ENCODE peak calls at places on chromosomes 12 and 14, in six cellular contexts. C is gastrocnemius medialis, S is stomach, N is body of pancreas, R is heart left ventricle, G is ovary. A is an unnamed sample.

GRCh38 chr14:92491782-92492181 is 21.8 kb upstream of the RIN3 start:
- DNase-seq in S (no peak), N (no peak), R (no peak), G (no peak), C (no peak), A (no peak)

GRCh38 chr12:52606581-52607241 is 5.4 kb upstream of the KRT72 start:
- DNase-seq in S (no peak), N (no peak), C (no peak), G (no peak), R (no peak), A (no peak)

GRCh38 chr12:123946152-123946515 is 26.5 kb downstream of the CCDC92 start:
- DNase-seq in G (no peak), N (no peak), C (no peak), S (no peak), R (no peak), A (no peak)

GRCh38 chr12:57735952-57736742 is 2.4 kb downstream of the AGAP2 start:
- DNase-seq in N (no peak), G (no peak), R (peak), C (no peak), S (no peak), A (no peak)

GRCh38 chr12:81692008-81692407 is 67.1 kb downstream of the PPFIA2 start:
- DNase-seq in R (no peak), N (peak), C (no peak), G (no peak), S (no peak), A (no peak)

GRCh38 chr14:102323102-102323501 is 3.6 kb downstream of the ZNF839 start:
- DNase-seq in G (peak), R (peak), S (peak), C (peak), N (peak), A (no peak)

GRCh38 chr12:63668028-63668799 is at the start of gene DPY19L2:
- DNase-seq in N (peak), R (peak), S (peak), C (peak), G (peak), A (peak)

GRCh38 chr12:92745874-92746553 is 43.2 kb downstream of the PLEKHG7 start:
- DNase-seq in C (peak), S (peak), N (peak), R (peak), G (peak), A (no peak)

GRCh38 chr12:42145552-42146215 is 1.0 kb upstream of the GXYLT1 start:
- DNase-seq in C (no peak), S (no peak), G (no peak), R (no peak), N (no peak), A (no peak)

GRCh38 chr14:24910408-24910986 is 139.4 kb downstream of the STXBP6 start:
- DNase-seq in G (no peak), C (no peak), N (no peak), S (no peak), R (no peak), A (no peak)

GRCh38 chr12:22709292-22709691 is 84.3 kb downstream of the ETNK1 start:
- DNase-seq in G (no peak), N (no peak), R (no peak), C (no peak), S (no peak), A (no peak)

GRCh38 chr12:210277-211141 is 3.4 kb downstream of the SLC6A12 start:
- DNase-seq in R (no peak), C (no peak), G (no peak), S (no peak), N (peak), A (no peak)

GRCh38 chr12:89051065-89051677 is 301.1 kb downstream of the DUSP6 start:
- DNase-seq in R (no peak), G (no peak), S (no peak), C (no peak), N (peak), A (no peak)

GRCh38 chr12:114272071-114272470 is 133.9 kb downstream of the TBX5 start:
- DNase-seq in R (no peak), C (no peak), G (no peak), N (no peak), S (no peak), A (no peak)

GRCh38 chr12:9731797-9732196 is 1.1 kb downstream of the CLECL1 start:
- DNase-seq in R (no peak), S (no peak), G (no peak), N (no peak), C (no peak), A (no peak)

GRCh38 chr12:12333980-12334709 is 15.9 kb downstream of the MANSC1 start:
- DNase-seq in C (peak), S (peak), N (peak), G (peak), R (peak), A (peak)

GRCh38 chr12:71440393-71441349 is 1.1 kb downstream of the LGR5 start:
- DNase-seq in G (no peak), N (no peak), R (no peak), S (peak), C (no peak), A (peak)

GRCh38 chr14:99732436-99733220 is 48.5 kb downstream of the CYP46A1 start:
- DNase-seq in C (peak), N (peak), R (peak), S (no peak), G (peak), A (peak)

GRCh38 chr14:99718031-99718810 is 34.1 kb downstream of the CYP46A1 start:
- DNase-seq in S (no peak), G (no peak), R (no peak), C (no peak), N (no peak), A (no peak)

GRCh38 chr12:120999191-121000120 is 16.8 kb downstream of the C12orf43 start:
- DNase-seq in R (no peak), N (peak), G (no peak), C (no peak), S (peak), A (no peak)

GRCh38 chr12:112031472-112031871 is 18.2 kb downstream of the ERP29 start:
- DNase-seq in G (no peak), N (no peak), C (no peak), S (no peak), R (no peak), A (no peak)
- H3K27ac ChIP-seq in G (no peak), N (no peak), C (no peak), S (no peak), R (no peak), A (no peak)

GRCh38 chr14:90508073-90508472 is 111.2 kb downstream of the CALM1 start:
- DNase-seq in C (no peak), G (no peak), R (no peak), S (no peak), N (no peak), A (no peak)

GRCh38 chr14:90508536-90509254 is 111.9 kb downstream of the CALM1 start:
- DNase-seq in G (no peak), N (peak), C (no peak), R (no peak), S (peak), A (peak)

GRCh38 chr14:90511252-90511651 is 114.4 kb downstream of the CALM1 start:
- DNase-seq in C (no peak), G (no peak), R (no peak), S (no peak), N (no peak), A (no peak)

GRCh38 chr14:90510208-90510607 is 113.4 kb downstream of the CALM1 start:
- DNase-seq in R (peak), G (no peak), N (peak), S (peak), C (no peak), A (peak)

GRCh38 chr14:90509403-90509802 is 112.6 kb downstream of the CALM1 start:
- DNase-seq in C (no peak), R (no peak), G (no peak), S (no peak), N (no peak), A (no peak)
- TF ChIP-seq POLR2A in C (no peak), R (no peak), G (no peak), S (no peak), N (no peak), A (no peak)

GRCh38 chr12:110742718-110743570 is at the start of gene PPP1CC:
- DNase-seq in R (peak), N (peak), G (peak), C (peak), S (peak), A (peak)

GRCh38 chr12:110744176-110744575 is 1.5 kb upstream of the PPP1CC start:
- DNase-seq in S (no peak), R (peak), C (no peak), G (no peak), N (peak), A (no peak)

GRCh38 chr12:110744697-110745264 is 2.1 kb upstream of the PPP1CC start:
- DNase-seq in G (no peak), C (no peak), R (no peak), N (peak), S (peak), A (no peak)

GRCh38 chr12:110741795-110742717 is 635 bp downstream of the PPP1CC start:
- DNase-seq in N (peak), R (peak), C (peak), S (peak), G (no peak), A (no peak)

DNA sequence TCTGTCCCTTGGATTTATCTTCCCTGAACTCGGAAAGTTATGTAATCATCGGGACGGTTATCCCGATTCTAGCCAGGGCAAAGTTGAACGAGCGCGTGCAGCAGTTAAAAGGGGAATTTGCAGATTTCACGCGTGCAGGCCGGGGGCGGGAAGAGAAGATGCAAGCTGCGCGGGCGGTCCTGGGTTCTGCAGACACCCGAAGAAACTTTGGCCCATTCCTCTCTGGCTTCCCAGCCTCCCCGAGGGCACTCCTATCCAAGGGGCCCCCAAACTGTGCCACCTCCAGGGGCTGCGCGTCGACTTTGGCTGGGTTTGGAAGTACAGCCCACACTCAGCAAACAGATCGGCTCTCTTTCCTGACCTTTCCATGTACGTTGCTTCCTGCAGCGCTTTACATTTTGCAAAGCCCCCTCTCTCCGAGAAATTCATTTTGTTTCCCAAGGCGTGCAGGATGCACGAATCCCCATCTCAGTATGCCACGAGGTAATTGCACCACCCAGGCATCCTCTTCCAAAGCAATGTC is 941 bp upstream of the PPP1CC start:
- DNase-seq in G (peak), S (no peak), C (peak), N (no peak), R (peak), A (peak)
- H3K27ac ChIP-seq in G (no peak), S (no peak), C (peak), N (no peak), R (peak), A (peak)

DNA sequence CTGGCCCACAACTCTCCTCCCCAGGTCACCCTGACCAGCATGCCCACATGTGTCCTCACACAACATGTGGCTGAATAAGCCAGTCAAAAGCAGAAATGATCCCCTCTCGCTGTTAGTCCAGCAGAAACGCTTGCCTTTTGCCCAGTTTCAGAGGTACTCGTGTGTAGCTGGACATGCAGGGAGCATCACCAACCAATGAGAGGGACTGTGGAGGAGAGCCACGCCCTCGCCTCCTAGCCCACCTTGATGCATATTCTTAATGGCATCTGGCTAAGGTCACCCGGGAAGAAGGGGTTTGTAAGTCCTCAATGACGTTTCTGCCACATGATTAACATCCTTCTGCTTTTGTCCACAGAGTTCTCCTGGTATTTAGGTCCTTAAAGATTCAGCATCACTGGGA is 134.1 kb downstream of the GCH1 start:
- DNase-seq in S (no peak), G (no peak), N (no peak), C (no peak), R (no peak), A (no peak)
- TF ChIP-seq POLR2A in S (no peak), G (no peak), N (no peak), C (no peak), R (no peak), A (no peak)